ENCODE peak calls at places on chromosomes 1 and 21, in nine cellular contexts. One of them, this sample, is unnamed.

GRCh38 chr1:56754713-56755505 is 64.3 kb downstream of the FYB2 start:
- DNase-seq in Panc1: no peak
- DNase-seq in cardiac muscle cell: no peak
- DNase-seq in hepatocyte: peak; percentile 29
- DNase-seq in AG09309: no peak
- DNase-seq in HCT116: no peak
- DNase-seq in fibroblast of lung: no peak
- DNase-seq in fibroblast of the aortic adventitia: no peak
- DNase-seq in adrenal gland: no peak
- DNase-seq in this sample: no peak

GRCh38 chr1:167412920-167413319 is 105.4 kb downstream of the CD247 start:
- DNase-seq in Panc1: no peak
- DNase-seq in cardiac muscle cell: no peak
- DNase-seq in hepatocyte: no peak
- DNase-seq in AG09309: no peak
- DNase-seq in HCT116: no peak
- DNase-seq in fibroblast of lung: no peak
- DNase-seq in fibroblast of the aortic adventitia: no peak
- DNase-seq in adrenal gland: peak; percentile 45
- DNase-seq in this sample: no peak

GRCh38 chr1:26020390-26020789 is 1.2 kb upstream of the EXTL1 start:
- DNase-seq in Panc1: no peak
- DNase-seq in cardiac muscle cell: peak; percentile 57
- DNase-seq in hepatocyte: no peak
- DNase-seq in AG09309: no peak
- DNase-seq in HCT116: no peak
- DNase-seq in fibroblast of lung: no peak
- DNase-seq in fibroblast of the aortic adventitia: peak; percentile 31
- DNase-seq in adrenal gland: no peak
- DNase-seq in this sample: peak; percentile 26

GRCh38 chr1:29682918-29683314 is 446.6 kb downstream of the PTPRU start:
- DNase-seq in Panc1: no peak
- DNase-seq in cardiac muscle cell: peak; percentile 18
- DNase-seq in hepatocyte: peak; percentile 55
- DNase-seq in AG09309: no peak
- DNase-seq in HCT116: no peak
- DNase-seq in fibroblast of lung: no peak
- DNase-seq in fibroblast of the aortic adventitia: peak; percentile 20
- DNase-seq in adrenal gland: no peak
- DNase-seq in this sample: no peak

GRCh38 chr1:170660874-170661645 is 2.9 kb upstream of the PRRX1 start:
- DNase-seq in Panc1: no peak
- DNase-seq in cardiac muscle cell: peak; percentile 55
- DNase-seq in hepatocyte: no peak
- DNase-seq in AG09309: no peak
- DNase-seq in HCT116: no peak
- DNase-seq in fibroblast of lung: peak; percentile 63
- DNase-seq in fibroblast of the aortic adventitia: no peak
- DNase-seq in adrenal gland: no peak
- DNase-seq in this sample: peak; percentile 57

GRCh38 chr1:211551628-211552465 is 27.1 kb downstream of the SLC30A1 start:
- DNase-seq in Panc1: no peak
- DNase-seq in cardiac muscle cell: peak; percentile 92
- DNase-seq in hepatocyte: peak; percentile 26
- DNase-seq in AG09309: peak; percentile 44
- DNase-seq in HCT116: no peak
- DNase-seq in fibroblast of lung: peak; percentile 74
- DNase-seq in fibroblast of the aortic adventitia: peak; percentile 50
- DNase-seq in adrenal gland: no peak
- DNase-seq in this sample: peak; percentile 26

GRCh38 chr1:37038079-37038702 is 3.9 kb upstream of the GRIK3 start:
- DNase-seq in Panc1: no peak
- DNase-seq in cardiac muscle cell: peak; percentile 12
- DNase-seq in hepatocyte: peak; percentile 52
- DNase-seq in AG09309: no peak
- DNase-seq in HCT116: peak; percentile 7
- DNase-seq in fibroblast of lung: no peak
- DNase-seq in fibroblast of the aortic adventitia: no peak
- DNase-seq in adrenal gland: peak; percentile 25
- DNase-seq in this sample: peak; percentile 10

GRCh38 chr1:8342325-8342724 is 24.4 kb downstream of the SLC45A1 start:
- DNase-seq in Panc1: no peak
- DNase-seq in cardiac muscle cell: peak; percentile 35
- DNase-seq in hepatocyte: no peak
- DNase-seq in AG09309: no peak
- DNase-seq in HCT116: no peak
- DNase-seq in fibroblast of lung: peak; percentile 82
- DNase-seq in fibroblast of the aortic adventitia: no peak
- DNase-seq in adrenal gland: no peak
- DNase-seq in this sample: peak; percentile 55

GRCh38 chr1:194774535-194774934 is 1588.1 kb upstream of the B3GALT2 start:
- DNase-seq in Panc1: no peak
- DNase-seq in cardiac muscle cell: no peak
- DNase-seq in hepatocyte: no peak
- DNase-seq in AG09309: no peak
- DNase-seq in HCT116: no peak
- DNase-seq in fibroblast of lung: no peak
- DNase-seq in fibroblast of the aortic adventitia: no peak
- DNase-seq in adrenal gland: no peak
- DNase-seq in this sample: no peak

GRCh38 chr1:66300986-66301451 is 232.9 kb upstream of the SGIP1 start:
- DNase-seq in Panc1: no peak
- DNase-seq in cardiac muscle cell: peak; percentile 69
- DNase-seq in hepatocyte: no peak
- DNase-seq in AG09309: no peak
- DNase-seq in HCT116: no peak
- DNase-seq in fibroblast of lung: peak; percentile 68
- DNase-seq in fibroblast of the aortic adventitia: peak; percentile 75
- DNase-seq in adrenal gland: no peak
- DNase-seq in this sample: peak; percentile 69

GRCh38 chr1:115199416-115200132 is 110.3 kb upstream of the TSPAN2 start:
- DNase-seq in Panc1: no peak
- DNase-seq in cardiac muscle cell: peak; percentile 46
- DNase-seq in hepatocyte: no peak
- DNase-seq in AG09309: no peak
- DNase-seq in HCT116: no peak
- DNase-seq in fibroblast of lung: no peak
- DNase-seq in fibroblast of the aortic adventitia: peak; percentile 83
- DNase-seq in adrenal gland: no peak
- DNase-seq in this sample: peak; percentile 65

GRCh38 chr1:53137729-53138128 is 4.7 kb downstream of the SLC1A7 start:
- DNase-seq in Panc1: no peak
- DNase-seq in cardiac muscle cell: no peak
- DNase-seq in hepatocyte: no peak
- DNase-seq in AG09309: no peak
- DNase-seq in HCT116: peak; percentile 44
- DNase-seq in fibroblast of lung: no peak
- DNase-seq in fibroblast of the aortic adventitia: no peak
- DNase-seq in adrenal gland: no peak
- DNase-seq in this sample: peak; percentile 28

GRCh38 chr21:36690637-36691538 is 8.0 kb upstream of the SIM2 start:
- DNase-seq in Panc1: no peak
- DNase-seq in cardiac muscle cell: no peak
- DNase-seq in hepatocyte: no peak
- DNase-seq in AG09309: no peak
- DNase-seq in HCT116: no peak
- DNase-seq in fibroblast of lung: no peak
- DNase-seq in fibroblast of the aortic adventitia: peak; percentile 36
- DNase-seq in adrenal gland: no peak
- DNase-seq in this sample: no peak

GRCh38 chr1:201482755-201483154 is 13.8 kb upstream of the PHLDA3 start:
- DNase-seq in Panc1: no peak
- DNase-seq in cardiac muscle cell: no peak
- DNase-seq in hepatocyte: no peak
- DNase-seq in AG09309: no peak
- DNase-seq in HCT116: no peak
- DNase-seq in fibroblast of lung: no peak
- DNase-seq in fibroblast of the aortic adventitia: no peak
- DNase-seq in adrenal gland: no peak
- DNase-seq in this sample: no peak

GRCh38 chr1:201483373-201483949 is 14.5 kb upstream of the PHLDA3 start:
- DNase-seq in Panc1: no peak
- DNase-seq in cardiac muscle cell: no peak
- DNase-seq in hepatocyte: no peak
- DNase-seq in AG09309: no peak
- DNase-seq in HCT116: no peak
- DNase-seq in fibroblast of lung: no peak
- DNase-seq in fibroblast of the aortic adventitia: no peak
- DNase-seq in adrenal gland: no peak
- DNase-seq in this sample: no peak

GRCh38 chr1:201481004-201481380 is 12.0 kb upstream of the PHLDA3 start:
- DNase-seq in Panc1: no peak
- DNase-seq in cardiac muscle cell: no peak
- DNase-seq in hepatocyte: no peak
- DNase-seq in AG09309: no peak
- DNase-seq in HCT116: no peak
- DNase-seq in fibroblast of lung: no peak
- DNase-seq in fibroblast of the aortic adventitia: no peak
- DNase-seq in adrenal gland: no peak
- DNase-seq in this sample: no peak

GRCh38 chr1:201480231-201481003 is 11.4 kb upstream of the PHLDA3 start:
- DNase-seq in Panc1: no peak
- DNase-seq in cardiac muscle cell: peak; percentile 85
- DNase-seq in hepatocyte: peak; percentile 87
- DNase-seq in AG09309: no peak
- DNase-seq in HCT116: peak; percentile 92
- DNase-seq in fibroblast of lung: peak; percentile 78
- DNase-seq in fibroblast of the aortic adventitia: peak; percentile 69
- DNase-seq in adrenal gland: peak; percentile 70
- DNase-seq in this sample: peak; percentile 80

DNA sequence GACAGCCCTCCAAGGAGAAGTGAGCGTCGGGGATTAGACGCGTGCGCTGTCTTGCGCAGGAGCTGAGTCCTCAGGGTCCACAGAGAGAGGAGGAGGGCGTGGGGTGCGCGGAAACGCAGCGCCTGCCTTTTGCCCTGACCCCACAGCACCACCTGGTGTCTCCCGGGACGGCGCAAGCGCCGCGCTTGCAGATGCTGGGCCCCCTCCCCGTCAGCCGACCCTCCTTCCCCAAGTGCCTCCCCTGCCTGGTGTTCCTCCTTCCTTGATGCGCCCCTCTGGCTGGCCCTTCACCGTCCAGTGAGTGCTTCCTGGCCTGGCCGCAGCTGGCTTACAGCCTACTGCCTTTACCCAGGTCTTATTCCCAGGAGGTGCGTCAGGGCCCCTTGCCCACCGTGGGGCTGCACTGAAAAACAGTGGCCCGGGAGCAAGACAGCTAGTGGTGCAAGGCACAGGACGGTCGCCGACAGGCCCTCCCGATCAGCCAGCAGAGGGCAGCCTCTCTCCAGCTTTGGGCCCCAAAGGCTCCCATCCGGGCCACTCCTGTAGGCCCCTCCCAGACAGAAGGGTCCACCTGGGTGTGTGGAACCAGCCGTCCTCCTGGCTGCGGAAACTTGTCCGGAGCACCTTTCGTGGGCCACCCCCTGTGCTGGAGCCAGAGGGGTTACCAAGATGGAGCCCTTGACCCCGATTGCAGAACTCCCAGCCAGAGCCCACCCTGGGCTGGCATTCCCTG is 12.9 kb upstream of the PHLDA3 start:
- DNase-seq in Panc1: no peak
- DNase-seq in cardiac muscle cell: peak; percentile 87
- DNase-seq in hepatocyte: peak; percentile 91
- DNase-seq in AG09309: no peak
- DNase-seq in HCT116: peak; percentile 76
- DNase-seq in fibroblast of lung: peak; percentile 80
- DNase-seq in fibroblast of the aortic adventitia: peak; percentile 79
- DNase-seq in adrenal gland: peak; percentile 85
- DNase-seq in this sample: peak; percentile 79
- H3K4me3 ChIP-seq in Panc1: peak overlapping the region; percentile 53
- H3K4me3 ChIP-seq in cardiac muscle cell: peak overlapping the region; percentile 11
- H3K4me3 ChIP-seq in hepatocyte: no peak overlapping the region
- H3K4me3 ChIP-seq in AG09309: no peak overlapping the region
- H3K4me3 ChIP-seq in HCT116: no peak overlapping the region
- H3K4me3 ChIP-seq in fibroblast of lung: no peak overlapping the region
- H3K4me3 ChIP-seq in fibroblast of the aortic adventitia: no peak overlapping the region
- H3K4me3 ChIP-seq in adrenal gland: no peak overlapping the region
- H3K4me3 ChIP-seq in this sample: peak overlapping the region; percentile 23

DNA sequence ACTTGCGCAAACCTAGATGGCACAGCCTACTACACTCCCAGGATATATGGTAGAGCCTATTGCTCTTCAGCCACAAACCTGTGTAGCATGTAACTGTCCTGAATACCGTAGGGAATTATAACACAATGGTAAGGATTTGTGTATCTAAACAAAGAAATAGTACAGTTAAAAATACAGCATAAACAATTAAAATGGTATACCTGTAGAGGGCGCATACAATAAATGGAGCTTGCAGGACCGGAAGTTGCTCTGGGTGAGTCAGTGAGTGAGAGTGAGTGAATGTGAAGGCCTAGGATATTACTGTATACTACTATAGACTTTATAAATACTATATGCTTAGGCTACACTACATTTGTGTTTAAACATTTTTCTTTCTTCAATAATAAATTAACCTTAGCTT is 99.3 kb downstream of the PLD5 start:
- DNase-seq in Panc1: no peak
- DNase-seq in cardiac muscle cell: no peak
- DNase-seq in hepatocyte: no peak
- DNase-seq in AG09309: no peak
- DNase-seq in HCT116: peak; percentile 15
- DNase-seq in fibroblast of lung: no peak
- DNase-seq in fibroblast of the aortic adventitia: no peak
- DNase-seq in adrenal gland: no peak
- DNase-seq in this sample: peak; percentile 16
- TF ChIP-seq CTCF in Panc1: peak; percentile 41
- TF ChIP-seq CTCF in cardiac muscle cell: no peak
- TF ChIP-seq CTCF in hepatocyte: no peak
- TF ChIP-seq CTCF in AG09309: no peak
- TF ChIP-seq CTCF in HCT116: peak; percentile 24
- TF ChIP-seq CTCF in fibroblast of lung: no peak
- TF ChIP-seq CTCF in fibroblast of the aortic adventitia: no peak
- TF ChIP-seq CTCF in adrenal gland: no peak
- TF ChIP-seq CTCF in this sample: peak; percentile 4

DNA sequence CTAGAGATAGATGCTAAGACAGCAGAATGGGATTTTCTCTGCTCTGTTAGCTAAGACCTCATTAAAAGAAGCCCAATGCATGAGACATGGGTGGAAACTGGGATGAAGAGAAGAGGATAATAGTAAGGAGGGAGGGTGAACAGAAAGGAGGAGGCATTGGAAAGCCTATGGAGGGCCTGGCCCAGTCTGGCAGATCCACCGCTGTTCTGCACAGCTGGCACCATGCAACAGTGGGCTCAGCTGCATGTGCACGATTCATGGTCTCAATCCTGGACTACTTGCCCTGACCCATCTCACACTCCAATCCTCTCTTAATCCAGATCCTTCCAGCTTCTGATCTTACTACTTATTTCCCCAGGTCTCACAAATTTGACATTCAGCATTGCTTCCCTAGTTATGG is 2.2 kb downstream of the PHC2 start:
- DNase-seq in Panc1: no peak
- DNase-seq in cardiac muscle cell: no peak
- DNase-seq in hepatocyte: no peak
- DNase-seq in AG09309: no peak
- DNase-seq in HCT116: no peak
- DNase-seq in fibroblast of lung: no peak
- DNase-seq in fibroblast of the aortic adventitia: no peak
- DNase-seq in adrenal gland: no peak
- DNase-seq in this sample: no peak
- H3K4me3 ChIP-seq in Panc1: peak overlapping the region; percentile 55
- H3K4me3 ChIP-seq in cardiac muscle cell: no peak overlapping the region
- H3K4me3 ChIP-seq in hepatocyte: no peak overlapping the region
- H3K4me3 ChIP-seq in AG09309: no peak overlapping the region
- H3K4me3 ChIP-seq in HCT116: peak overlapping the region; percentile 92
- H3K4me3 ChIP-seq in fibroblast of lung: peak overlapping the region; percentile 87
- H3K4me3 ChIP-seq in fibroblast of the aortic adventitia: peak overlapping the region; percentile 11
- H3K4me3 ChIP-seq in adrenal gland: no peak overlapping the region
- H3K4me3 ChIP-seq in this sample: peak overlapping the region; percentile 84

GRCh38 chr1:41475859-41476567 is 8.5 kb downstream of the EDN2 start:
- DNase-seq in Panc1: no peak
- DNase-seq in cardiac muscle cell: no peak
- DNase-seq in hepatocyte: no peak
- DNase-seq in AG09309: no peak
- DNase-seq in HCT116: no peak
- DNase-seq in fibroblast of lung: no peak
- DNase-seq in fibroblast of the aortic adventitia: peak; percentile 60
- DNase-seq in adrenal gland: no peak
- DNase-seq in this sample: peak; percentile 62
- TF ChIP-seq CTCF in Panc1: no peak
- TF ChIP-seq CTCF in cardiac muscle cell: peak; percentile 13
- TF ChIP-seq CTCF in hepatocyte: no peak
- TF ChIP-seq CTCF in AG09309: peak; percentile 11
- TF ChIP-seq CTCF in HCT116: peak; percentile 11
- TF ChIP-seq CTCF in fibroblast of lung: peak; percentile 21
- TF ChIP-seq CTCF in fibroblast of the aortic adventitia: peak; percentile 31
- TF ChIP-seq CTCF in adrenal gland: no peak
- TF ChIP-seq CTCF in this sample: peak; percentile 24

This sample was measured in fibroblast of mammary gland.